ENCODE peak calls at places on chromosome 11, in nine cellular contexts. One of them, this sample, is unnamed.

GRCh38 chr11:73797457-73797856 is 9.8 kb downstream of the MRPL48 start:
- DNase-seq in GM20000: no peak
- DNase-seq in thoracic aorta: no peak
- DNase-seq in endodermal cell: no peak
- DNase-seq in osteoblast: no peak
- DNase-seq in heart right ventricle: no peak
- DNase-seq in body of pancreas: peak
- DNase-seq in fibroblast of the aortic adventitia: no peak
- DNase-seq in endothelial cell: no peak
- DNase-seq in this sample: no peak

GRCh38 chr11:95412074-95412473 is 181.1 kb upstream of the SESN3 start:
- DNase-seq in body of pancreas: no peak
- DNase-seq in thoracic aorta: no peak
- DNase-seq in osteoblast: no peak
- DNase-seq in endothelial cell: no peak
- DNase-seq in endodermal cell: no peak
- DNase-seq in GM20000: no peak
- DNase-seq in heart right ventricle: no peak
- DNase-seq in fibroblast of the aortic adventitia: no peak
- DNase-seq in this sample: no peak

GRCh38 chr11:12284321-12285050 is 92.9 kb upstream of the PARVA start:
- DNase-seq in thoracic aorta: no peak
- DNase-seq in GM20000: no peak
- DNase-seq in fibroblast of the aortic adventitia: peak
- DNase-seq in body of pancreas: no peak
- DNase-seq in heart right ventricle: no peak
- DNase-seq in endodermal cell: no peak
- DNase-seq in osteoblast: peak
- DNase-seq in endothelial cell: peak
- DNase-seq in this sample: no peak

GRCh38 chr11:75311858-75312288 is 39.6 kb downstream of the ARRB1 start:
- DNase-seq in body of pancreas: peak
- DNase-seq in fibroblast of the aortic adventitia: peak
- DNase-seq in endodermal cell: no peak
- DNase-seq in GM20000: no peak
- DNase-seq in heart right ventricle: peak
- DNase-seq in osteoblast: peak
- DNase-seq in thoracic aorta: peak
- DNase-seq in endothelial cell: no peak
- DNase-seq in this sample: peak

GRCh38 chr11:42552786-42553185 is 759.0 kb upstream of the API5 start:
- DNase-seq in thoracic aorta: no peak
- DNase-seq in endodermal cell: no peak
- DNase-seq in osteoblast: no peak
- DNase-seq in heart right ventricle: no peak
- DNase-seq in endothelial cell: no peak
- DNase-seq in body of pancreas: peak
- DNase-seq in GM20000: no peak
- DNase-seq in fibroblast of the aortic adventitia: no peak
- DNase-seq in this sample: no peak

GRCh38 chr11:131499199-131499598 is 128.8 kb downstream of the NTM start:
- DNase-seq in endodermal cell: no peak
- DNase-seq in osteoblast: no peak
- DNase-seq in endothelial cell: no peak
- DNase-seq in fibroblast of the aortic adventitia: no peak
- DNase-seq in body of pancreas: no peak
- DNase-seq in heart right ventricle: no peak
- DNase-seq in GM20000: no peak
- DNase-seq in thoracic aorta: no peak
- DNase-seq in this sample: no peak

GRCh38 chr11:24709928-24710565 is 213.2 kb downstream of the LUZP2 start:
- DNase-seq in body of pancreas: no peak
- DNase-seq in endothelial cell: no peak
- DNase-seq in endodermal cell: no peak
- DNase-seq in fibroblast of the aortic adventitia: no peak
- DNase-seq in thoracic aorta: no peak
- DNase-seq in osteoblast: no peak
- DNase-seq in GM20000: no peak
- DNase-seq in heart right ventricle: no peak
- DNase-seq in this sample: no peak

GRCh38 chr11:76668362-76669155 is 2.0 kb downstream of the LRRC32 start:
- DNase-seq in endodermal cell: peak
- DNase-seq in endothelial cell: no peak
- DNase-seq in heart right ventricle: no peak
- DNase-seq in fibroblast of the aortic adventitia: no peak
- DNase-seq in GM20000: no peak
- DNase-seq in thoracic aorta: no peak
- DNase-seq in body of pancreas: no peak
- DNase-seq in osteoblast: peak
- DNase-seq in this sample: no peak

GRCh38 chr11:102237096-102237735 is 80.1 kb upstream of the BIRC3 start:
- DNase-seq in body of pancreas: no peak
- DNase-seq in GM20000: no peak
- DNase-seq in endothelial cell: no peak
- DNase-seq in endodermal cell: peak
- DNase-seq in fibroblast of the aortic adventitia: peak
- DNase-seq in osteoblast: no peak
- DNase-seq in thoracic aorta: no peak
- DNase-seq in heart right ventricle: no peak
- DNase-seq in this sample: no peak

GRCh38 chr11:110295487-110296225 is 758 bp downstream of the RDX start:
- DNase-seq in GM20000: peak
- DNase-seq in thoracic aorta: no peak
- DNase-seq in osteoblast: peak
- DNase-seq in endodermal cell: peak
- DNase-seq in heart right ventricle: peak
- DNase-seq in endothelial cell: peak
- DNase-seq in body of pancreas: peak
- DNase-seq in fibroblast of the aortic adventitia: peak
- DNase-seq in this sample: peak

GRCh38 chr11:72084076-72084475 is 3.4 kb downstream of the LRRC51 start:
- DNase-seq in GM20000: no peak
- DNase-seq in osteoblast: no peak
- DNase-seq in body of pancreas: no peak
- DNase-seq in heart right ventricle: no peak
- DNase-seq in endothelial cell: no peak
- DNase-seq in thoracic aorta: no peak
- DNase-seq in fibroblast of the aortic adventitia: no peak
- DNase-seq in endodermal cell: no peak
- DNase-seq in this sample: no peak

GRCh38 chr11:2667940-2668339 is 31.9 kb downstream of the KCNQ1OT1 start:
- DNase-seq in fibroblast of the aortic adventitia: no peak
- DNase-seq in endothelial cell: no peak
- DNase-seq in osteoblast: peak
- DNase-seq in endodermal cell: peak
- DNase-seq in GM20000: no peak
- DNase-seq in heart right ventricle: no peak
- DNase-seq in thoracic aorta: no peak
- DNase-seq in body of pancreas: no peak
- DNase-seq in this sample: no peak

GRCh38 chr11:126702165-126702738 is 298.3 kb downstream of the KIRREL3 start:
- DNase-seq in heart right ventricle: no peak
- DNase-seq in thoracic aorta: no peak
- DNase-seq in body of pancreas: no peak
- DNase-seq in endothelial cell: no peak
- DNase-seq in osteoblast: no peak
- DNase-seq in GM20000: no peak
- DNase-seq in fibroblast of the aortic adventitia: no peak
- DNase-seq in endodermal cell: no peak
- DNase-seq in this sample: no peak

DNA sequence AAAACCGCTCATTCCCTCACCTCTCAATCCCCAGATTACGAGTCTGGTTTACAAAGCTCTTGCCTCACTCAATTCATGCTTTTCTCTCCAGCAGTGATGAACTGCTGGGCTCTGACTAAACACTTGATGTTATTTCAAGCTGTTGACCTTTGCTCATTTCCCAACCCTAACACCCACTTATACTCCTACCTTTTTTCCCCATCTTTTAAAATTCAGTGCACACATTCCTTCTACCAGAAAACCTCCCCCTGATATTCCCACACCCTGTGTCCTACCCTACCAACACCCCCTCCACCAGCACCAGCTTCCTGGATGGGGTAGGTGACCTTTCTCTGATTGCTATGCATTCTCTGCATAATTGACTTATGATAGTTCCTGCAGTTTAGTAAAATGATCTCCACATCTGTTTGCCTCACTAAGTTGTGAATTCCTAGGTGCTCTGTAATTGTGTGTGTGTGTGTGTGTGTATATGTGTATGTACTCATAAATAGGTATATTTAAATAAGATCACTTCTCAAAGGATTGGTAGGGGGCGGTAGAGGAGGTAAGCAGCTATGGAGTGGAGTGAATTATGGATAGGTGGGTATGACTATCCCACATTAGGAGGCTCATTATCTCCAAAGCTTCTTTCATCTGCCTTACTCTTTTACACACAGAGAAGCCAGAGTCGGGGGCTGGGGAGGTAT is 842 bp downstream of the HEPACAM start:
- DNase-seq in body of pancreas: no peak
- DNase-seq in thoracic aorta: no peak
- DNase-seq in endothelial cell: no peak
- DNase-seq in fibroblast of the aortic adventitia: peak
- DNase-seq in endodermal cell: no peak
- DNase-seq in heart right ventricle: no peak
- DNase-seq in GM20000: no peak
- DNase-seq in osteoblast: no peak
- DNase-seq in this sample: no peak
- TF ChIP-seq CTCF in body of pancreas: no peak
- TF ChIP-seq CTCF in thoracic aorta: no peak
- TF ChIP-seq CTCF in endothelial cell: no peak
- TF ChIP-seq CTCF in fibroblast of the aortic adventitia: no peak
- TF ChIP-seq CTCF in endodermal cell: peak
- TF ChIP-seq CTCF in heart right ventricle: no peak
- TF ChIP-seq CTCF in GM20000: no peak
- TF ChIP-seq CTCF in osteoblast: peak
- TF ChIP-seq CTCF in this sample: no peak

GRCh38 chr11:70897429-70897828 is 354.9 kb downstream of the SHANK2 start:
- DNase-seq in osteoblast: no peak
- DNase-seq in body of pancreas: no peak
- DNase-seq in heart right ventricle: no peak
- DNase-seq in endothelial cell: no peak
- DNase-seq in GM20000: no peak
- DNase-seq in endodermal cell: no peak
- DNase-seq in fibroblast of the aortic adventitia: no peak
- DNase-seq in thoracic aorta: no peak
- DNase-seq in this sample: no peak
- TF ChIP-seq CTCF in osteoblast: no peak
- TF ChIP-seq CTCF in body of pancreas: no peak
- TF ChIP-seq CTCF in heart right ventricle: no peak
- TF ChIP-seq CTCF in endothelial cell: no peak
- TF ChIP-seq CTCF in GM20000: no peak
- TF ChIP-seq CTCF in endodermal cell: no peak
- TF ChIP-seq CTCF in fibroblast of the aortic adventitia: no peak
- TF ChIP-seq CTCF in thoracic aorta: no peak
- TF ChIP-seq CTCF in this sample: no peak

GRCh38 chr11:104256525-104256924 is 92.6 kb upstream of the PDGFD start:
- DNase-seq in endothelial cell: no peak
- DNase-seq in heart right ventricle: no peak
- DNase-seq in fibroblast of the aortic adventitia: peak
- DNase-seq in endodermal cell: no peak
- DNase-seq in osteoblast: no peak
- DNase-seq in thoracic aorta: no peak
- DNase-seq in GM20000: no peak
- DNase-seq in body of pancreas: no peak
- DNase-seq in this sample: no peak

GRCh38 chr11:104259121-104259610 is 95.2 kb upstream of the PDGFD start:
- DNase-seq in thoracic aorta: no peak
- DNase-seq in endothelial cell: no peak
- DNase-seq in osteoblast: no peak
- DNase-seq in endodermal cell: no peak
- DNase-seq in body of pancreas: no peak
- DNase-seq in heart right ventricle: no peak
- DNase-seq in GM20000: no peak
- DNase-seq in fibroblast of the aortic adventitia: no peak
- DNase-seq in this sample: no peak

GRCh38 chr11:104254347-104254746 is 90.4 kb upstream of the PDGFD start:
- DNase-seq in osteoblast: no peak
- DNase-seq in heart right ventricle: no peak
- DNase-seq in endodermal cell: peak
- DNase-seq in GM20000: peak
- DNase-seq in thoracic aorta: no peak
- DNase-seq in body of pancreas: peak
- DNase-seq in fibroblast of the aortic adventitia: peak
- DNase-seq in endothelial cell: peak
- DNase-seq in this sample: peak
- TF ChIP-seq CTCF in osteoblast: peak
- TF ChIP-seq CTCF in heart right ventricle: peak
- TF ChIP-seq CTCF in endodermal cell: peak
- TF ChIP-seq CTCF in GM20000: peak
- TF ChIP-seq CTCF in thoracic aorta: no peak
- TF ChIP-seq CTCF in body of pancreas: peak
- TF ChIP-seq CTCF in fibroblast of the aortic adventitia: peak
- TF ChIP-seq CTCF in endothelial cell: peak
- TF ChIP-seq CTCF in this sample: peak

GRCh38 chr11:67642148-67642475 is 2.5 kb upstream of the TBX10 start:
- DNase-seq in endodermal cell: no peak
- DNase-seq in fibroblast of the aortic adventitia: no peak
- DNase-seq in thoracic aorta: no peak
- DNase-seq in endothelial cell: no peak
- DNase-seq in osteoblast: peak
- DNase-seq in heart right ventricle: no peak
- DNase-seq in body of pancreas: no peak
- DNase-seq in GM20000: no peak
- DNase-seq in this sample: no peak

GRCh38 chr11:67645521-67646457 is 4.7 kb downstream of the ACY3 start:
- DNase-seq in osteoblast: peak
- DNase-seq in endothelial cell: no peak
- DNase-seq in heart right ventricle: no peak
- DNase-seq in thoracic aorta: no peak
- DNase-seq in body of pancreas: peak
- DNase-seq in endodermal cell: peak
- DNase-seq in fibroblast of the aortic adventitia: no peak
- DNase-seq in GM20000: peak
- DNase-seq in this sample: no peak

GRCh38 chr11:67644472-67645418 is 5.2 kb upstream of the TBX10 start:
- DNase-seq in endodermal cell: peak
- DNase-seq in heart right ventricle: no peak
- DNase-seq in fibroblast of the aortic adventitia: no peak
- DNase-seq in endothelial cell: no peak
- DNase-seq in body of pancreas: no peak
- DNase-seq in osteoblast: peak
- DNase-seq in GM20000: peak
- DNase-seq in thoracic aorta: no peak
- DNase-seq in this sample: no peak

GRCh38 chr11:67642490-67643120 is 3.0 kb upstream of the TBX10 start:
- DNase-seq in endodermal cell: no peak
- DNase-seq in body of pancreas: no peak
- DNase-seq in heart right ventricle: no peak
- DNase-seq in endothelial cell: no peak
- DNase-seq in thoracic aorta: no peak
- DNase-seq in osteoblast: peak
- DNase-seq in fibroblast of the aortic adventitia: no peak
- DNase-seq in GM20000: no peak
- DNase-seq in this sample: no peak

DNA sequence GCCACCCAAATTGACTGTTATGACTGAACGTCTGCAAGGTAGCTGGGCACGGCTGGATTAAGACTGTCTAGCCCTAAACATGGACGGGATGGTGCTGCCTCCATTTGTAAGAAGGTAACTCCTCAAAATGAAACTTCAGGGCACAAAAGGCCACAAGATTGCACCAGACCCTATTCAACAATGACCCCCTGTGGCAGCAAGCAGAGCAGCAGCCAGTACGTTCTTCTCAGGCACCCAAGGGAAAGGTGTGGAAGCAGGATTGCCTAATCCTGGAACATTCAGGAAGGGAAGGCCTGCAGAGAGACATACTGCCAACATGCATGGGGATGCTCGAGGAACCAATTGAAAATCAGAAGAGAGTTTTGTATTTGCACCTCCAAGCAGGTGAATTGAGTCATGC is 4.5 kb upstream of the TBX10 start:
- DNase-seq in thoracic aorta: no peak
- DNase-seq in GM20000: peak
- DNase-seq in heart right ventricle: no peak
- DNase-seq in osteoblast: peak
- DNase-seq in endodermal cell: peak
- DNase-seq in fibroblast of the aortic adventitia: no peak
- DNase-seq in endothelial cell: no peak
- DNase-seq in body of pancreas: no peak
- DNase-seq in this sample: no peak
- TF ChIP-seq CTCF in thoracic aorta: no peak
- TF ChIP-seq CTCF in GM20000: no peak
- TF ChIP-seq CTCF in heart right ventricle: no peak
- TF ChIP-seq CTCF in osteoblast: peak
- TF ChIP-seq CTCF in endodermal cell: peak
- TF ChIP-seq CTCF in fibroblast of the aortic adventitia: peak
- TF ChIP-seq CTCF in endothelial cell: no peak
- TF ChIP-seq CTCF in body of pancreas: peak
- TF ChIP-seq CTCF in this sample: peak